ENCODE peak calls at places on chromosomes 6 and 20, in four cellular contexts. B, W, F and X are unnamed samples.
A peak's percentile ranks its signal among the peaks of the same experiment; 100 is the strongest.

GRCh38 chr20:34415079-34415478 is 52.0 kb downstream of the ITCH start:
- DNase-seq in B (no peak), W (peak; percentile 39), F (no peak), X (no peak)

GRCh38 chr6:169168706-169169105 is 84.9 kb downstream of the THBS2 start:
- DNase-seq in B (no peak), W (no peak), F (no peak), X (no peak)

GRCh38 chr20:20410678-20411077 is 42.8 kb downstream of the INSM1 start:
- DNase-seq in B (peak; percentile 22), W (no peak), F (no peak), X (peak; percentile 17)

GRCh38 chr20:41769650-41770049 is 151.5 kb upstream of the CHD6 start:
- DNase-seq in B (peak; percentile 38), W (no peak), F (no peak), X (peak; percentile 52)

GRCh38 chr6:41818271-41819054 is 31.0 kb downstream of the TOMM6 start:
- DNase-seq in B (no peak), W (no peak), F (no peak), X (no peak)

GRCh38 chr20:31836853-31837608 is 8.4 kb downstream of the FOXS1 start:
- DNase-seq in B (no peak), W (no peak), F (no peak), X (no peak)

GRCh38 chr6:30887901-30888300 is 3.6 kb downstream of the DDR1 start:
- DNase-seq in B (no peak), W (no peak), F (no peak), X (no peak)

GRCh38 chr20:1800777-1801176 is 94.4 kb upstream of the SIRPA start:
- DNase-seq in B (no peak), W (no peak), F (no peak), X (no peak)

GRCh38 chr6:138504764-138505689 is 5.7 kb upstream of the NHSL1 start:
- DNase-seq in B (no peak), W (no peak), F (no peak), X (no peak)

GRCh38 chr20:1382670-1383069 is 10.2 kb downstream of the FKBP1A start:
- DNase-seq in B (no peak), W (no peak), F (no peak), X (no peak)

GRCh38 chr6:3022765-3023662 is 23.3 kb downstream of the NQO2 start:
- DNase-seq in B (no peak), W (no peak), F (no peak), X (no peak)

GRCh38 chr20:2814587-2815051 is at the start of gene C20orf141:
- DNase-seq in B (no peak), W (no peak), F (no peak), X (no peak)

GRCh38 chr20:37912874-37913273 is 9.9 kb downstream of the VSTM2L start:
- DNase-seq in B (no peak), W (no peak), F (no peak), X (no peak)

GRCh38 chr6:96022225-96022624 is 6.5 kb downstream of the FUT9 start:
- DNase-seq in B (no peak), W (no peak), F (no peak), X (no peak)

GRCh38 chr6:3176562-3177355 is 19.4 kb upstream of the TUBB2A start:
- DNase-seq in B (no peak), W (no peak), F (peak; percentile 68), X (no peak)

GRCh38 chr20:37897008-37897548 is 5.8 kb upstream of the VSTM2L start:
- DNase-seq in B (no peak), W (no peak), F (no peak), X (peak; percentile 71)

GRCh38 chr20:47274449-47275108 is 81.9 kb downstream of the ZMYND8 start:
- DNase-seq in B (no peak), W (peak; percentile 87), F (peak; percentile 71), X (no peak)

GRCh38 chr6:73579851-73580246 is 59.0 kb upstream of the EEF1A1 start:
- DNase-seq in B (peak; percentile 67), W (peak; percentile 15), F (peak; percentile 81), X (peak; percentile 27)

GRCh38 chr6:148059869-148060268 is 282.8 kb upstream of the SASH1 start:
- DNase-seq in B (no peak), W (no peak), F (no peak), X (no peak)

GRCh38 chr6:160022793-160023192 is 53.9 kb downstream of the IGF2R start:
- DNase-seq in B (no peak), W (no peak), F (no peak), X (no peak)

GRCh38 chr20:3887870-3888614 is 1.1 kb upstream of the PANK2 start:
- DNase-seq in B (no peak), W (no peak), F (no peak), X (no peak)

GRCh38 chr6:22681761-22682160 is 112.4 kb downstream of the HDGFL1 start:
- DNase-seq in B (no peak), W (no peak), F (no peak), X (no peak)

GRCh38 chr6:116127771-116128493 is 2.0 kb upstream of the COL10A1 start:
- DNase-seq in B (no peak), W (no peak), F (peak; percentile 73), X (no peak)

GRCh38 chr20:13331536-13331935 is 110.5 kb downstream of the ISM1 start:
- DNase-seq in B (no peak), W (no peak), F (peak; percentile 66), X (no peak)

GRCh38 chr6:133577851-133578250 is 311.1 kb upstream of the TCF21 start:
- DNase-seq in B (no peak), W (no peak), F (no peak), X (no peak)

GRCh38 chr20:57292611-57293010 is 26.2 kb upstream of the BMP7 start:
- DNase-seq in B (no peak), W (no peak), F (no peak), X (no peak)

GRCh38 chr20:48051810-48052491 is 266.7 kb upstream of the SULF2 start:
- DNase-seq in B (no peak), W (no peak), F (no peak), X (no peak)

GRCh38 chr6:167660944-167661343 is 165.8 kb upstream of the AFDN start:
- DNase-seq in B (no peak), W (no peak), F (no peak), X (no peak)

GRCh38 chr20:2005831-2006426 is 12.1 kb upstream of the PDYN start:
- DNase-seq in B (peak; percentile 79), W (no peak), F (peak; percentile 78), X (peak; percentile 94)

GRCh38 chr20:53208110-53208908 is 236.2 kb downstream of the TSHZ2 start:
- DNase-seq in B (peak; percentile 42), W (no peak), F (no peak), X (no peak)

GRCh38 chr20:36854343-36855240 is 21.3 kb upstream of the TLDC2 start:
- DNase-seq in B (no peak), W (no peak), F (no peak), X (no peak)

GRCh38 chr20:10385850-10386544 is 48.0 kb downstream of the MKKS start:
- DNase-seq in B (no peak), W (no peak), F (no peak), X (no peak)

DNA sequence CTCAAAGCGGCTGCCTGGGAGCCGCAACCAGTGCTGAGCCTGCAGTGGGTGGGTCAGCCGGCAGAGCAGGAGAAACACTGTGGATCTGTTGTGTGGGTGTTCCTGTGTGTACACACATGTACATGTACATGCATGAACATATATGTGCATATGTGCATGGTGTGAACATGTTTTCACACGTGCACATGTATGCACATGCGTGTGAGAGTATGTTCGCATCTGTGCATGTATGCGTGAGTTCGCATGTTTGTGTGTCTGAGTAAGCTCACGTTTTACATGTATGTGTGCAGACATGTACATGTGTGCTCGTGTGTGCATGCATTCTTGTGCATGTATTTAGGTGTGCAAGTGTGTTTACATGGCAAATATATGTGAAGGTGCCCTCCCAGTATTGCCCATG is 302.6 kb downstream of the CDH4 start:
- DNase-seq in B (no peak), W (no peak), F (no peak), X (no peak)
- H3K4me1 ChIP-seq in B (no peaks in the 10 kb centered on the region), W (no peaks in the 10 kb centered on the region), F (no peaks in the 10 kb centered on the region), X (no peaks in the 10 kb centered on the region)

GRCh38 chr6:89411269-89412070 is 603 bp downstream of the RRAGD start:
- DNase-seq in B (no peak), W (no peak), F (no peak), X (no peak)
- TF ChIP-seq SUZ12 in B (no peak), W (no peak), F (no peak), X (peak; percentile 47)

GRCh38 chr6:150134280-150134920 is 8.4 kb upstream of the PPP1R14C start:
- DNase-seq in B (no peak), W (no peak), F (no peak), X (no peak)
- TF ChIP-seq YY1 in B (no peak), W (no peak), F (no peak), X (no peak)

GRCh38 chr6:39335780-39336541 is 13.5 kb upstream of the KCNK16 start:
- DNase-seq in B (no peak), W (no peak), F (no peak), X (no peak)
- H3K4me1 ChIP-seq in B (no peaks in the 10 kb centered on the region), W (peaks cover 7% of the 10 kb centered on the region), F (no peaks in the 10 kb centered on the region), X (no peaks in the 10 kb centered on the region)

DNA sequence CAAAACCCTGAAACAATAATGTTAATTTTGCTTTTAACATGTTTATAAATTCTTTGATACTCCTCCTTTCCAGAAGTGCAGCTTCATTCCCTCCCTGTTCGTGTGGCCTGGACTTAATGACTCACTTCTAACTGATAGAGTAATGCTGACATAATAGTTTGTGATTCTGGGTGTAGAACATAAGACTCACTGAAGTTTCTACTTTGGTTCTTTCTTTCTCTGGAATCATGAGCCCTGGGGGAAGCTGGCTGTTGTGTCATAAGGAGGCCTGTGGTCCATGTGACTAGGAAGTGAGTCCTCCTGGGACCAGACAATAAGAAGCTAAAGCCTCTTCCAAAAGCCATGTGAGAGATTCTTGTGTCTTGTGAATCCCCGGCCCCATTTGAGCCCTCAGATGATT is 30.5 kb upstream of the HLA-G start:
- DNase-seq in B (no peak), W (no peak), F (no peak), X (no peak)
- TF ChIP-seq SUZ12 in B (no peak), W (no peak), F (no peak), X (no peak)

GRCh38 chr6:146310628-146311027 is 233.0 kb upstream of the RAB32 start:
- DNase-seq in B (no peak), W (no peak), F (no peak), X (no peak)

GRCh38 chr6:146312606-146313005 is 231.0 kb upstream of the RAB32 start:
- DNase-seq in B (no peak), W (no peak), F (no peak), X (no peak)

GRCh38 chr6:146311079-146311478 is 232.6 kb upstream of the RAB32 start:
- DNase-seq in B (no peak), W (no peak), F (no peak), X (no peak)

DNA sequence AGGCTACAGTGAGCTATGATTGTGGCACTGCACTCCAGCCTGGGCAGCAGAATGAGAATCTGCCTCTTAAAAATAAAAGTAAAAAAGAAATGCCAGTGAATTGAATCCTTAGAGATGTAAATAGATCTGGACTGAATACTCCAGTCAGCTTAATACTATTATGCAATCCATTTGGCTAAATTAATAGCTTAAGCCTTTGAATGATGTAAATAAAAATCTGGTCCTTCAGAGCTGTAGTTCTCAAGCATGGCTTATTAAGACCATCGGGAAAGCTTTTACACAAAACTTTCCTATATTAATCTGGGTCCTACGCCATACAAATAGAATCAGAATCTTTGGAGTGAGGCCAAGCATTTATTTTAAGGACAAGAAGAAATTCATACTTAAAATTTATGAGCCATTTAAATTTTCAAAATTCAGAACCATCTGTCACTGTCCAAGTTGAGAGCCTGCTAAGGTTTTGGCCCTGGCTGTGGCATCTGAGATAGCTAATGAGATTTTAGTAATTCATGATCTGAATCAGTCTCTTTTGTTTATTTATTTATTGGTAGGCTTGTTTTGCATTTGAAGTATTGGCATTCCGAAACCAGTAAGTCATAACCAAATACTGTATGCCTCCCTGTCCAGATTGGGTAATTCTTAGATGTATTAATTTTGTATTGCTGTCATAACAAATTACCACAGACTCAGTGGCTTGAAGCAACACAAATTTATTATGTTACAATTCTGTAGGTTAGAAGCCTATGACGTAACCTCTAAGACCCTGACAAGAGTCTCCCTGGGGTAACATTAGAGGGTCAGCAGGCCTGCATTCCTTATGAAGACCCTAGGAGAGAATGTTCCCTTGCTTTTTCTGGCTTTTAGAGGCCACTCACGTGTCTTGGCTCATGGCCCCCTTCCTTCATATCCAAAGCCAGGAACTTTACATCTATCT is 228.0 kb upstream of the RAB32 start:
- DNase-seq in B (no peak), W (no peak), F (no peak), X (no peak)
- TF ChIP-seq YY1 in B (no peak), W (no peak), F (no peak), X (no peak)